ENCODE peak calls at places on chromosomes 16 and 17, in five cellular contexts. Q, I, V, Z and Y are unnamed samples.
A peak's percentile ranks its signal among the peaks of the same experiment; 100 is the strongest.

GRCh38 chr17:19248923-19249574 is 11.9 kb downstream of the EPN2 start:
- DNase-seq in Q (peak; percentile 57), I (peak; percentile 89), V (no peak), Z (peak; percentile 27), Y (no peak)

GRCh38 chr17:21125862-21126261 is 902 bp upstream of the DHRS7B start:
- DNase-seq in Q (no peak), I (no peak), V (no peak), Z (no peak), Y (no peak)

GRCh38 chr17:34623856-34624766 is 44.7 kb downstream of the TMEM132E start:
- DNase-seq in Q (no peak), I (no peak), V (no peak), Z (no peak), Y (no peak)

GRCh38 chr17:64622931-64623654 is 39.0 kb downstream of the SMURF2 start:
- DNase-seq in Q (no peak), I (peak; percentile 89), V (no peak), Z (no peak), Y (no peak)

GRCh38 chr16:4612977-4613635 is 1.6 kb downstream of the UBALD1 start:
- DNase-seq in Q (no peak), I (no peak), V (no peak), Z (no peak), Y (no peak)

GRCh38 chr17:81277421-81277820 is 17.7 kb downstream of the SLC38A10 start:
- DNase-seq in Q (peak; percentile 51), I (no peak), V (no peak), Z (peak; percentile 32), Y (no peak)

GRCh38 chr16:48299471-48299870 is 52.1 kb upstream of the ABCC11 start:
- DNase-seq in Q (no peak), I (no peak), V (no peak), Z (no peak), Y (no peak)

GRCh38 chr17:10294162-10294561 is 78.6 kb downstream of the MYH13 start:
- DNase-seq in Q (no peak), I (no peak), V (no peak), Z (no peak), Y (no peak)

GRCh38 chr17:50954641-50955121 is 88.5 kb upstream of the TOB1 start:
- DNase-seq in Q (no peak), I (no peak), V (no peak), Z (no peak), Y (peak; percentile 80)

GRCh38 chr17:20223808-20224328 is 214.7 kb downstream of the SPECC1 start:
- DNase-seq in Q (no peak), I (peak; percentile 29), V (no peak), Z (no peak), Y (no peak)

GRCh38 chr17:39169518-39169917 is 3.6 kb upstream of the ARL5C start:
- DNase-seq in Q (no peak), I (no peak), V (no peak), Z (no peak), Y (no peak)

GRCh38 chr17:41009301-41009760 is 403 bp upstream of the KRTAP3-1 start:
- DNase-seq in Q (no peak), I (no peak), V (no peak), Z (no peak), Y (no peak)

GRCh38 chr17:79949646-79950292 is 85.9 kb downstream of the TBC1D16 start:
- DNase-seq in Q (no peak), I (no peak), V (no peak), Z (no peak), Y (no peak)

DNA sequence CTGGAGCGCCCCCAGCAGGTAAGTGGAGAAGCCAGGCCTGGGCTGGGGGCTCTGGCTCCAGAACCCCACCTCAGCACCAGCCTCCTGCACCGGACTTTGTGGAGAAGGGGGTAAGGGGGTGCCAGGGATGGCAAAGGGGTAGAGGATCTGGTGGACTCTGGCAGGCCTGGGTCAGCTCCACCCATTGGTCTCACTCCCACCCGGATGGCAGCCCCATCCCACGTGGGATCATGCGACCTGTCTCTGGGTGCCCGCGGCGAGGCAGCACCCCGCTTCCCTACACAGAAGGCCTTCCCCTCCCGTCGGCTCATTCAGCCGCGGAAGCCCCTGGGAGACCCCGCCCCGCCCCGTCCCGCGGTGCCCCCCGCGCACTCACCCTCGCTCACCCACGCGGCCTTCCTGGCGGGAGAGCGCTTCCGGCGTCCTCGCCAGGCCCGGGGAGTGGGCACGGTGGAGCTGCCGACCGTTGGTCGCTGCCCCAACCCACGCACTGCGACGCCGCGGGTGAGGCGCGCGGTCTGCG is 498 bp upstream of the PLEKHG4 start:
- DNase-seq in Q (peak; percentile 37), I (no peak), V (no peak), Z (peak; percentile 40), Y (no peak)
- TF ChIP-seq CTCF in Q (no peak), I (no peak), V (no peak), Z (peak; percentile 8), Y (no peak)

GRCh38 chr17:36870618-36871002 is 66.7 kb upstream of the LHX1 start:
- DNase-seq in Q (no peak), I (no peak), V (no peak), Z (no peak), Y (no peak)

GRCh38 chr17:36867716-36868115 is 69.6 kb upstream of the LHX1 start:
- DNase-seq in Q (no peak), I (no peak), V (no peak), Z (no peak), Y (no peak)

GRCh38 chr17:36864827-36865320 is 72.4 kb upstream of the LHX1 start:
- DNase-seq in Q (no peak), I (no peak), V (no peak), Z (no peak), Y (no peak)

GRCh38 chr17:36869441-36869840 is 67.8 kb upstream of the LHX1 start:
- DNase-seq in Q (no peak), I (no peak), V (no peak), Z (no peak), Y (no peak)

GRCh38 chr17:36869856-36870617 is 67.2 kb upstream of the LHX1 start:
- DNase-seq in Q (no peak), I (no peak), V (no peak), Z (no peak), Y (no peak)
- TF ChIP-seq CTCF in Q (no peak), I (no peak), V (no peak), Z (no peak), Y (no peak)

DNA sequence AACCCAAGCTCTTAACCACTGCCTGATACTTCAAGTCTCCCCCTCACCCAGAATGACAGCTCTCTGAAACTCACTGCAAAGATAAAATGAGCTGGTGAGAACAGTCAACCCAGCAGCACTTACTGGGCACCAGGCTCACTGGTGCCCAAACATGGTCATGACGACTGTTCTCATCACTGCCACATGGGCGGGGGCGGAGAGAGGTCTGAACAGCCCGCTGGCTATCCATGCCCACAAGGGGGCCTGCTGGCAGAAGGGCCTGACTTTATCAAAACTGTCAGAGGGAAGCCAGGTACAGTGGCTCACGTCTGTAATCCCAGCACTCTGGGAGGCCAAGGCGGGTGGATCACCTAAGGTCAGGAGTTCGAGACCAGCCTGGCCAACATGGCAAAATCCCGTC is 4.0 kb downstream of the MYBBP1A start:
- DNase-seq in Q (no peak), I (no peak), V (no peak), Z (no peak), Y (no peak)
- TF ChIP-seq CTCF in Q (no peak), I (peak; percentile 50), V (no peak), Z (no peak), Y (no peak)

DNA sequence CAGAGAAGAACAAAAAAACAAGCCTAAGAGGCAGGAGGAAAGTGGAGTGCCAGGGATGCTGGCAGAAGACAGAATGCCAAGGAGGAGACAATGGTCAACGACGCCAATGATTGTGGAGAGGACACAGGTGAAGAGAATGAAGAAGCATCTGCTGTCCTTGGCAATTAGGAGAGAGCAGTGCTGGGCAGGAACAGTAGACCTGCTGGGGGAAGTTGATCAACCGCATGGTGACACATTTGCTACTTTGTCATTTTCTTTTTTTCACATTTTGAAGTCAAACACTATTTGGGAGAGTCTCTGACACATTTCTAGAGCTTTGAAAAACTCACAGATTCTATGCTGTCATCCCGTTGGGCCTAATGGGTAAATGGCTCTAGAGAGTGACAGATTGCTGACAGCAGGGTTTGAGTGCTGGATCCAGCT is 1.1 kb upstream of the PIK3R6 start:
- DNase-seq in Q (no peak), I (no peak), V (no peak), Z (no peak), Y (no peak)
- TF ChIP-seq CTCF in Q (no peak), I (no peak), V (no peak), Z (no peak), Y (no peak)

GRCh38 chr16:30656974-30657865 is 1.0 kb upstream of the FBRS start:
- DNase-seq in Q (no peak), I (no peak), V (no peak), Z (peak; percentile 37), Y (no peak)

GRCh38 chr16:30660424-30661251 is 2.4 kb downstream of the FBRS start:
- DNase-seq in Q (no peak), I (no peak), V (no peak), Z (peak; percentile 87), Y (no peak)

GRCh38 chr16:30657866-30658730 is at the start of gene FBRS:
- DNase-seq in Q (peak; percentile 100), I (peak; percentile 100), V (peak; percentile 100), Z (peak; percentile 100), Y (peak; percentile 100)

GRCh38 chr16:30659507-30660423 is 1.5 kb downstream of the FBRS start:
- DNase-seq in Q (no peak), I (no peak), V (no peak), Z (peak; percentile 46), Y (no peak)

DNA sequence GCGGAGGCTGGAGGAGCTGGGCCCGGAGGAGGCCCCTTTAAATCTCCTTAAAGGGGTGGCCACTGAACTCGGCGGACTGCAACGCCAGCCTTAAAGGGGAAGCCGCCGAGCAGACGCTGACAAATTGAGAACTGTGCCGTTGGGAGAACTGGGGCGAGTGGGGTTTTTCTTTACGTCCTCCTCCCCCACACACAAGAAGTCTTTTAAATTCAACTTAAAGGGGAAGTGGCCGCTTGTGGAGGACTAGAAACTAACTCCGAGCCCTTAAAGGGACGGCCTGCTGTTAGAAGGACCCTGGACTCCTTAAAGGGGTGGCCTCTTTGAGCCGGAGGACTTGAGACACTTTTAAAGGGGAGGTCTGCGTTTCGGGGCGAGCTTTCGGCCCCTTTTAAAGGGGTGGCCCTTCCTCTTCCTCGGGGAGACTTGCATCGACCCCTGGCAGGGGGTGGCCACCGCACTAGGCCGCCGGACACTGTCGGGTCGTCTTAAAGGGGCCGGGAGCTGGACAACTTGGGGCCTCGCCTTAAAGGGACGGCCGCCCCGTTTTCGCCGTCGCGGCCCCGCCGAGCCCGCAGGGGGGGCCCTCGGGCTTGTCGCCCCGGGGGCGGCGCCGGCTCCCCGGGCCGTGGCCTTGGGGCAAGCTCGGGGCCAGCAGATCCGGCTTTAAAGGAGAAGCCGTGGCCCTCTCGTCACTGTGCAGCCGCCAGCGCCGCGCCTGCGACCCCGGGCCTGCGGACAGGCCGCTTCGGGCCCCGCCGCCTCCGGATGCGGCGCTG is 688 bp downstream of the FBRS start:
- DNase-seq in Q (peak; percentile 85), I (peak; percentile 94), V (peak; percentile 68), Z (no peak), Y (peak; percentile 91)
- TF ChIP-seq CTCF in Q (no peak), I (peak; percentile 29), V (peak; percentile 11), Z (no peak), Y (peak; percentile 22)

GRCh38 chr16:83011939-83012338 is 385.2 kb downstream of the CDH13 start:
- DNase-seq in Q (no peak), I (no peak), V (no peak), Z (no peak), Y (no peak)
- TF ChIP-seq CTCF in Q (no peak), I (no peak), V (no peak), Z (no peak), Y (no peak)